ENCODE peak calls at places on chromosomes 12 and 14, in ten cellular contexts. S is fibroblast of the conjunctiva; E is body of pancreas; G is naive thymus-derived CD8-positive, alpha-beta T cell; I is T-helper 17 cell; M is NCI-H2029 treated with DMSO at 0.1 percent for 48 hours; U is activated T-cell treated with anti-CD3 and anti-CD28 coated beads for 4 hours; A is AG04449; X is NCI-H1092; D is HuH-7.5. H is an unnamed sample.

GRCh38 chr12:70646850-70647249 is 9.6 kb upstream of the PTPRB start:
- DNase-seq in S (no peak), E (no peak), G (no peak), I (no peak), M (no peak), U (no peak), A (no peak), X (no peak), D (no peak), H (no peak)

GRCh38 chr12:6231359-6232268 is 31.4 kb downstream of the CD9 start:
- DNase-seq in S (no peak), E (peak; percentile 24), G (no peak), I (no peak), M (no peak), U (no peak), A (no peak), X (no peak), D (no peak), H (no peak)

GRCh38 chr14:69715725-69716482 is 51.0 kb upstream of the SRSF5 start:
- DNase-seq in S (peak; percentile 79), E (peak; percentile 71), G (no peak), I (no peak), M (peak; percentile 82), U (no peak), A (peak; percentile 45), X (peak; percentile 90), D (no peak), H (no peak)

GRCh38 chr14:24231263-24232120 is 675 bp downstream of the NEDD8 start:
- DNase-seq in S (no peak), E (no peak), G (no peak), I (no peak), M (no peak), U (no peak), A (no peak), X (no peak), D (no peak), H (no peak)

GRCh38 chr12:90305379-90305778 is 596.7 kb upstream of the ATP2B1 start:
- DNase-seq in S (no peak), E (no peak), G (no peak), I (no peak), M (no peak), U (no peak), A (no peak), X (no peak), D (no peak), H (no peak)

GRCh38 chr14:88325883-88326282 is 2.8 kb upstream of the KCNK10 start:
- DNase-seq in S (no peak), E (no peak), G (no peak), I (no peak), M (no peak), U (no peak), A (no peak), X (no peak), D (no peak), H (no peak)

GRCh38 chr14:105888784-105889665 is 362.6 kb downstream of the TMEM121 start:
- DNase-seq in S (no peak), E (peak; percentile 5), G (no peak), I (no peak), M (no peak), U (no peak), A (no peak), X (no peak), D (no peak), H (no peak)

GRCh38 chr14:24307575-24308341 is at the start of gene CIDEB:
- DNase-seq in S (no peak), E (peak; percentile 92), G (peak; percentile 45), I (peak; percentile 49), M (peak; percentile 34), U (peak; percentile 48), A (no peak), X (peak; percentile 6), D (peak; percentile 97), H (no peak)

GRCh38 chr14:65910108-65910507 is 497.6 kb downstream of the FUT8 start:
- DNase-seq in S (no peak), E (no peak), G (no peak), I (no peak), M (no peak), U (no peak), A (peak; percentile 1), X (no peak), D (no peak), H (no peak)

GRCh38 chr12:16330554-16330953 is 16.9 kb upstream of the MGST1 start:
- DNase-seq in S (no peak), E (no peak), G (no peak), I (no peak), M (peak; percentile 88), U (no peak), A (no peak), X (peak; percentile 90), D (no peak), H (peak; percentile 91)

GRCh38 chr12:77299910-77300772 is 234.8 kb upstream of the E2F7 start:
- DNase-seq in S (peak; percentile 47), E (no peak), G (no peak), I (no peak), M (no peak), U (no peak), A (peak; percentile 38), X (no peak), D (no peak), H (no peak)

GRCh38 chr12:22066235-22066765 is 20.3 kb downstream of the CMAS start:
- DNase-seq in S (no peak), E (no peak), G (no peak), I (no peak), M (no peak), U (no peak), A (no peak), X (no peak), D (no peak), H (no peak)

GRCh38 chr14:69376439-69376838 is 21.7 kb downstream of the ERH start:
- DNase-seq in S (no peak), E (no peak), G (no peak), I (no peak), M (no peak), U (no peak), A (no peak), X (no peak), D (no peak), H (no peak)

GRCh38 chr12:7431993-7432685 is 11.8 kb downstream of the CD163L1 start:
- DNase-seq in S (no peak), E (no peak), G (no peak), I (no peak), M (no peak), U (no peak), A (no peak), X (no peak), D (no peak), H (no peak)

GRCh38 chr14:105492966-105493871 is 2.2 kb downstream of the TEDC1 start:
- DNase-seq in S (no peak), E (peak; percentile 21), G (no peak), I (no peak), M (no peak), U (no peak), A (no peak), X (no peak), D (no peak), H (no peak)

GRCh38 chr12:104360157-104360556 is 56.6 kb downstream of the EID3 start:
- DNase-seq in S (no peak), E (no peak), G (no peak), I (no peak), M (no peak), U (no peak), A (no peak), X (no peak), D (no peak), H (no peak)

H was measured in NCI-H1930.